ENCODE peak calls at places on chromosomes 2 and 18, in four cellular contexts. H is stomach, S is uterus, N is HCT116. K is an unnamed sample.

GRCh38 chr2:216328347-216328746 is 43.9 kb downstream of the MARCHF4 start:
- DNase-seq in H (no peak), N (no peak), S (no peak), K (no peak)

GRCh38 chr2:154720642-154721041 is 22.1 kb downstream of the KCNJ3 start:
- DNase-seq in H (no peak), N (no peak), S (no peak), K (no peak)

GRCh38 chr2:230658877-230659652 is 53.6 kb upstream of the CAB39 start:
- DNase-seq in N (no peak), H (no peak), S (no peak), K (no peak)

GRCh38 chr18:63311481-63312409 is 7.8 kb downstream of the BCL2 start:
- DNase-seq in S (no peak), H (no peak), N (no peak), K (no peak)

GRCh38 chr2:235129856-235130255 is 178.0 kb downstream of the SH3BP4 start:
- DNase-seq in H (no peak), N (no peak), S (no peak), K (no peak)

GRCh38 chr18:63677490-63678225 is 16.0 kb upstream of the SERPINB3 start:
- DNase-seq in N (no peak), H (no peak), S (no peak), K (no peak)

GRCh38 chr18:74679006-74679678 is 81.5 kb downstream of the ZNF407 start:
- DNase-seq in H (no peak), N (no peak), S (no peak), K (no peak)

GRCh38 chr2:177306550-177306949 is 42.0 kb upstream of the NFE2L2 start:
- DNase-seq in S (peak; percentile 77), N (no peak), H (no peak), K (no peak)

GRCh38 chr2:189641565-189641964 is 19.7 kb upstream of the ASNSD1 start:
- DNase-seq in H (no peak), S (no peak), N (no peak), K (no peak)

DNA sequence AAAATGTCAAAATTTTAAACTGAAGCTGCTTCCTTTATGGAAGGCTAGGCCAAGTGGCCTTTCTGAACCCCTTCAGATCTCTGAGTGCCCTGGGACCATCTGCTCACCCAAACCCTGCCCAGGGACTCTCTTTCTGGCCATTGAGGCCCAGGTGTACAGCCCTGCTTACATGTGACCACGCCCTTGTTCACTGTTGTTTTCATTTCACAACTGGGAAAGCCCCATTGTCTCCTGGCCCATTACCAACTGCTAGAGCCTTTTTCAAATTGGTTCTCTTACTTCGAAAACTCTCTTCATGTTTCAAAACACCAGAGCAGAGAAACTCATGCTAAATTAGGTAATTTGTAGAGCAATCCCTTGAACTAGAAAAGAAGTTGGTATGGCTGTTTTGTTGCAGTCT is 219.5 kb upstream of the TANK start:
- DNase-seq in S (no peak), H (no peak), N (no peak), K (no peak)
- H3K4me1 ChIP-seq in S (peaks cover 5% of the 10 kb centered on the region), H (no peaks in the 10 kb centered on the region), N (no peaks in the 10 kb centered on the region), K (no peaks in the 10 kb centered on the region)

GRCh38 chr2:218645126-218645525 is 14.3 kb downstream of the ZNF142 start:
- DNase-seq in S (no peak), N (no peak), H (no peak), K (no peak)

GRCh38 chr2:218643751-218644310 is 15.6 kb downstream of the ZNF142 start:
- DNase-seq in H (no peak), S (no peak), N (no peak), K (no peak)

GRCh38 chr2:218642121-218642656 is 17.2 kb downstream of the ZNF142 start:
- DNase-seq in H (no peak), N (no peak), S (no peak), K (no peak)

GRCh38 chr2:218644721-218645120 is 14.7 kb downstream of the ZNF142 start:
- DNase-seq in N (no peak), H (no peak), S (no peak), K (no peak)

DNA sequence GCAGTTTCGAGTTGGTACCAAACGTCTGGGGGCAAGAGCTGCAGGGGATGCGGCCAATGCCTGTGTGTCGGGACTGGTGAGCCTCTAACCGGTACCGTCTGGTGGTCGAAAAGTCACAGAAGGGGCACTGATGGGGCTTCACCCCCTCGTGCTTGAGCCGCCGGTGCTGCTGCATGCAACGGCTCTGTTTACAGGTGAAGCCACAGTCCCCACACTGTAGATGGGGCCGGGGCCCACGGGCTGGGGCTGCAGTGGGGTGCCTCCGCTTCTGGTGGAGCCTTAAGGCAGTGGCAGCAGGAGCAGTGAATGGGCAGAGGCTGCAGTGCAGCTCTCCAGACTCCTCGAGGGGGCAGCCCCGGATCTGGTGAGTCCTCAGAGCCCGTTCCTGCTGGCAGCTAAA is 16.6 kb downstream of the ZNF142 start:
- DNase-seq in N (no peak), S (no peak), H (no peak), K (no peak)
- TF ChIP-seq POLR2A in N (no peak), S (no peak), H (no peak), K (no peak)

DNA sequence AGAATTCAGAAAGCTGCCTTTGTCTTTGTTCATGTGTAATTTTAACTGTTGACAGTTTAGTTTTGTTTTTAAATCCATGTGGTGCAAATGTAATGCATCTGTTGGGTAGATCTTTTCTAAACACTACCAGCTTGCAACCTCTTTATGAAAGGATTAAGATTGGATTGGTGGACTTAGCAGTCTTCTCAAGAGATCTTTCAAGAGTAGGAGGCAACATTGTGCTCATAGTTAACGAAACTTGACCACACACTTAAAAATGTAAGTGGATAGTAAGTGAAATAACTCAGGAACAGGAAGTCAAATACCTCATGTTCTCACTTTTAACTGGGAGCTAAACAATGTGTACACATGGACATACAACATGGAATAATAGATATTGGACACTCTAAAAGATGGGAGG is 579.0 kb downstream of the RIT2 start:
- DNase-seq in H (no peak), N (no peak), S (no peak), K (no peak)
- TF ChIP-seq CTCF in H (no peak), N (no peak), S (no peak), K (no peak)

GRCh38 chr2:105784577-105784976 is 39.9 kb downstream of the NCK2 start:
- DNase-seq in S (no peak), N (no peak), H (no peak), K (no peak)
- H3K4me1 ChIP-seq in S (no peaks in the 10 kb centered on the region), N (no peaks in the 10 kb centered on the region), H (peaks cover 53% of the 10 kb centered on the region), K (peaks cover 44% of the 10 kb centered on the region)

GRCh38 chr2:122808286-122808969 is 1053.0 kb downstream of the TSN start:
- DNase-seq in H (no peak), N (no peak), S (no peak), K (no peak)
- TF ChIP-seq POLR2A in H (no peak), N (no peak), S (no peak), K (no peak)